ENCODE peak calls at places on chromosomes 5 and 9, in four cellular contexts. E is right atrium auricular region, R is brain microvascular endothelial cell, O is osteocyte. W is an unnamed sample.
A peak's percentile ranks its signal among the peaks of the same experiment; 100 is the strongest.

GRCh38 chr9:89083626-89084025 is 92.4 kb downstream of the S1PR3 start:
- DNase-seq in E (peak; percentile 51), R (no peak), O (no peak), W (no peak)

GRCh38 chr9:114382951-114383865 is 4.6 kb downstream of the AKNA start:
- DNase-seq in E (no peak), R (peak; percentile 31), O (no peak), W (no peak)

GRCh38 chr9:127307802-127308201 is 43.2 kb downstream of the GARNL3 start:
- DNase-seq in E (no peak), R (no peak), O (no peak), W (no peak)

GRCh38 chr9:7936201-7936600 is 136.6 kb upstream of the DMAC1 start:
- DNase-seq in E (no peak), R (no peak), O (no peak), W (no peak)

GRCh38 chr5:72005676-72006075 is 101.6 kb upstream of the MAP1B start:
- DNase-seq in E (no peak), R (no peak), O (no peak), W (no peak)

GRCh38 chr9:13939129-13939528 is 374.8 kb downstream of the NFIB start:
- DNase-seq in E (no peak), R (peak; percentile 65), O (no peak), W (no peak)

GRCh38 chr9:19160085-19160484 is 32.8 kb upstream of the PLIN2 start:
- DNase-seq in E (no peak), R (no peak), O (no peak), W (no peak)

GRCh38 chr5:111079846-111080245 is 8.3 kb downstream of the TSLP start:
- DNase-seq in E (no peak), R (no peak), O (no peak), W (no peak)

GRCh38 chr9:112665347-112665746 is 52.6 kb downstream of the INIP start:
- DNase-seq in E (no peak), R (no peak), O (no peak), W (no peak)

GRCh38 chr9:124771867-124772621 is 933 bp upstream of the NR6A1 start:
- DNase-seq in E (no peak), R (peak; percentile 36), O (peak; percentile 93), W (no peak)

GRCh38 chr5:170221319-170221718 is 11.5 kb upstream of the C5orf58 start:
- DNase-seq in E (no peak), R (no peak), O (no peak), W (no peak)

GRCh38 chr9:104868687-104869404 is 59.1 kb downstream of the ABCA1 start:
- DNase-seq in E (no peak), R (peak; percentile 93), O (no peak), W (no peak)

GRCh38 chr5:34772267-34772666 is 66.7 kb upstream of the TTC23L start:
- DNase-seq in E (no peak), R (no peak), O (no peak), W (no peak)

GRCh38 chr5:34772691-34773090 is 66.3 kb upstream of the TTC23L start:
- DNase-seq in E (no peak), R (no peak), O (no peak), W (no peak)

GRCh38 chr5:34770486-34770885 is 68.5 kb upstream of the TTC23L start:
- DNase-seq in E (no peak), R (no peak), O (no peak), W (no peak)

GRCh38 chr5:34774139-34774538 is 64.8 kb upstream of the TTC23L start:
- DNase-seq in E (no peak), R (no peak), O (no peak), W (no peak)

DNA sequence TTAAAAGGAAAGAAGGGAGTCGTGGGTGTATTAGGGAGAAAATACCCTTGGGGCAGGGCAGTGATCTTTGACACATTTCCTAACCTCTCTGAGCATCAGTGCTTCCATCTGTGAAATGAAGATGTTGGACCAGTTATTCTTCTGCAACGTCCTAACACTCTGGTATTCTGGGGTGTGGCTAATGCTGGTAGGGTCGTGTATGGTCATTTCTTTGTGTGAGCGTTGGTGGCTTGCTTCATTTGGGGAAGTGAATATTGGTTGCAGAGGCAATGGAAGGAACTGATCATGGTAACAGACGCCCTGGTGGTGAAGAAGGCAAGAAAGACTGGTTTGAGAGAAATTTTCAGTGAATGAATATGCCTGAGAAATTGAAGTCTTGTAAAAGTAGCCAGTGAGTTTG is 67.9 kb upstream of the TTC23L start:
- DNase-seq in E (no peak), R (no peak), O (no peak), W (no peak)
- TF ChIP-seq CTCF in E (no peak), R (peak; percentile 22), O (no peak), W (no peak)

GRCh38 chr5:92559743-92560142 is 1021.3 kb downstream of the NR2F1-AS1 start:
- DNase-seq in E (no peak), R (peak; percentile 48), O (no peak), W (no peak)
- TF ChIP-seq CTCF in E (no peak), R (no peak), O (peak; percentile 23), W (peak; percentile 39)

DNA sequence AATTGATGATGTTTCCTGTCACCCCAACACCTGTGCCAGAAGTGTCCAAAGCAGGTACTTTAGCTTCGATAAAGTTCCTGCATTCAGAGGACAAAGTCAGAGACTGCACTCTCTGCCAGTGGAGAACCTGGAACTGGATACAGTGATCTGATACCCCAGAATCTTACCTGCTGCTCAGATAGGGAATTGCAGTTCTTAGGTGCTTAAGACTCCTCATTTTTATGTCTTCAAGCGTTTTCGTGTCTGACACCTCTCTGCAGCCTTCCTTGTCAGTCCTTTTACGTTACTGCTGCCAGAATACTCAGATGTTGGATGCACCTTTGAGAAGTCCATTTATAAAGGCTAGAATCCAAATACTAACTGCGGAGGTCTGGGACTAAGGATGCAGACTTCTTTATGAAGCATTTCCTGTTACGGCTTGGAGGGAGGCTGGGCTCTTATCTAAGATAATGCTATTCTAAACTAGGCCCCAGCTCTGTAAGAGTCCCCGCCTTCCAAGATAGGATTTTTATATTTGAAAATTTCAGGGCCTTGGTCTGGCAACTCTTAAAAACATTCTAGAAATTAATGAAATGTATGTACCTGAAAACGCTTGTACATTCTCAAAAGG is 1.9 kb downstream of the ISOC1 start:
- DNase-seq in E (no peak), R (no peak), O (no peak), W (no peak)
- TF ChIP-seq CTCF in E (no peak), R (no peak), O (no peak), W (no peak)

GRCh38 chr9:134275379-134275778 is 50.9 kb upstream of the RXRA start:
- DNase-seq in E (no peak), R (no peak), O (no peak), W (no peak)
- TF ChIP-seq CTCF in E (no peak), R (no peak), O (peak; percentile 8), W (no peak)

GRCh38 chr5:60843693-60844428 is at the start of gene ELOVL7:
- DNase-seq in E (no peak), R (no peak), O (peak; percentile 86), W (no peak)
- TF ChIP-seq CTCF in E (no peak), R (peak; percentile 12), O (peak; percentile 54), W (peak; percentile 68)

DNA sequence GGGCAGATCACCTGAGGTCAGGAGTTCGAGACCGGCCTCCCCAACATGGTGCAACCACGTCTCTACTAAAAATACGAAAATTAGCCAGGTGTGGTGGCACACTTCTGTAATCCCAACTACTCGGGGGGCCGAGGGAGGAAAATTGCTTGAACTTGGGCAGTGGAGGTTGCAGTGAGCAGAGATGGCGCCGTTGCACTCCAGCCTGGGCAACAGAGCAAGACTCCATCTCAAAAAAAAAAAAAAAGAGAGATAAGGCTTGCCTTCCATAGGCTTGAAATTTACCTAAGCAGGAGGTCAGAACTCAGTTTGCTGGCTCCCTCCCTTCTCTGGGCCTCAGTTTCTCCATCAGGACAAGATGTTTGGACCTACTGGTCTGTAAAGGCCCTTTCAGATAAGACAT is 1.3 kb downstream of the SPOUT1 start:
- DNase-seq in E (no peak), R (no peak), O (no peak), W (no peak)
- TF ChIP-seq CTCF in E (no peak), R (no peak), O (no peak), W (no peak)

GRCh38 chr5:31165729-31166128 is 27.8 kb upstream of the CDH6 start:
- DNase-seq in E (no peak), R (peak; percentile 8), O (no peak), W (no peak)
- TF ChIP-seq CTCF in E (no peak), R (no peak), O (no peak), W (no peak)

GRCh38 chr5:116032991-116033390 is 719 bp downstream of the ARL14EPL start:
- DNase-seq in E (no peak), R (no peak), O (no peak), W (no peak)

GRCh38 chr5:116037236-116037822 is 5.1 kb downstream of the ARL14EPL start:
- DNase-seq in E (no peak), R (no peak), O (no peak), W (no peak)

GRCh38 chr5:116035123-116035522 is 2.9 kb downstream of the ARL14EPL start:
- DNase-seq in E (no peak), R (peak; percentile 2), O (no peak), W (no peak)

DNA sequence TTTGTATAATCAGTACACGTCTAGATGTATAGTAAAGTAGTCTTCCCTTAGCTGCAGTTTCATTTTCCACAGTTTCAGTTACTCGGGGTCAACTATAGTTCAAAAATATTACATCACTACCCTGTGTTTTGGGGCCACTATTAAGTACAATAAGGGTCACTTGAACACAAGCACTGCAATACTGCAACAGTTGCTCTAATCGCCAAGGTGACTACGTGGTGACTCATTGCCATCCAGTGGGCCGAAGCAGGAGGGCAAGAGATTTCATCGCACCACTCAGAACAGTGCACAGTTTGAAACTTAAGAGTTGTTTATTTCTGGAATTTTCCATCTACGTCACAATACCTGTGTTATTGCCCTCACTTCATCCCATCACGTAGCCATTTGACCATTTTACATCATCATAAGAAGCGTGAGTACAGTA is at the start of gene ARL14EPL:
- DNase-seq in E (peak; percentile 70), R (peak; percentile 94), O (no peak), W (no peak)
- TF ChIP-seq CTCF in E (no peak), R (peak; percentile 57), O (peak; percentile 62), W (peak; percentile 52)

GRCh38 chr9:98326402-98327248 is 71.2 kb upstream of the TBC1D2 start:
- DNase-seq in E (peak; percentile 16), R (no peak), O (no peak), W (no peak)
- TF ChIP-seq CTCF in E (no peak), R (no peak), O (no peak), W (no peak)

GRCh38 chr5:138338411-138339085 is 482 bp downstream of the FAM53C start:
- DNase-seq in E (no peak), R (no peak), O (no peak), W (no peak)

GRCh38 chr5:138337685-138338410 is at the start of gene FAM53C:
- DNase-seq in E (peak; percentile 88), R (peak; percentile 80), O (peak; percentile 97), W (peak; percentile 74)

GRCh38 chr5:138331449-138332368 is at the start of gene CDC25C:
- DNase-seq in E (peak; percentile 99), R (peak; percentile 100), O (peak; percentile 99), W (peak; percentile 98)

GRCh38 chr5:138336952-138337684 is 948 bp upstream of the FAM53C start:
- DNase-seq in E (peak; percentile 88), R (peak; percentile 75), O (peak; percentile 93), W (peak; percentile 44)

GRCh38 chr5:138334867-138335447 is 3.1 kb upstream of the FAM53C start:
- DNase-seq in E (no peak), R (no peak), O (no peak), W (no peak)
- TF ChIP-seq CTCF in E (no peak), R (no peak), O (no peak), W (no peak)

W was measured in LNCaP clone FGC.